ENCODE peak calls at places on chromosome 14, in ten cellular contexts. D is mesenchymal stem cell, Q is Peyer's patch, Y is PC-3, H is heart right ventricle, W is OCI-LY7, I is psoas muscle, Z is endodermal cell, M is spleen, A is lung. V is an unnamed sample. For H3K4me1, the result is how much of the 10 kb centered on the place peaks cover.

GRCh38 chr14:71607056-71607455 is 325.2 kb upstream of the RGS6 start:
- DNase-seq in D (no peak), Q (no peak), Y (no peak), H (no peak), W (no peak), I (no peak), Z (no peak), M (no peak), A (no peak), V (no peak)

GRCh38 chr14:55071870-55072640 is 20.6 kb downstream of the MAPK1IP1L start:
- DNase-seq in D (peak), Q (no peak), Y (peak), H (peak), W (peak), I (no peak), Z (no peak), M (no peak), A (no peak), V (no peak)

GRCh38 chr14:22375321-22375930 is 213.6 kb downstream of the DAD1 start:
- DNase-seq in D (peak), Q (no peak), Y (peak), H (no peak), W (peak), I (no peak), Z (no peak), M (no peak), A (no peak), V (no peak)

GRCh38 chr14:38042356-38042755 is 165.3 kb upstream of the SSTR1 start:
- DNase-seq in D (peak), Q (no peak), Y (peak), H (no peak), W (no peak), I (no peak), Z (peak), M (no peak), A (no peak), V (no peak)

GRCh38 chr14:36465178-36465577 is 54.9 kb downstream of the NKX2-1 start:
- DNase-seq in D (no peak), Q (no peak), Y (no peak), H (no peak), W (no peak), I (no peak), Z (no peak), M (no peak), A (no peak), V (no peak)

GRCh38 chr14:102541771-102542170 is 32.2 kb upstream of the ANKRD9 start:
- DNase-seq in D (no peak), Q (no peak), Y (no peak), H (no peak), W (no peak), I (no peak), Z (peak), M (no peak), A (no peak), V (no peak)

GRCh38 chr14:102593841-102594170 is 1.4 kb downstream of the RCOR1 start:
- DNase-seq in D (no peak), Q (no peak), Y (no peak), H (no peak), W (no peak), I (no peak), Z (no peak), M (no peak), A (no peak), V (no peak)

GRCh38 chr14:23034498-23035302 is at the start of gene PSMB5:
- DNase-seq in D (peak), Q (peak), Y (peak), H (peak), W (peak), I (peak), Z (peak), M (peak), A (peak), V (peak)

GRCh38 chr14:33755358-33755757 is 195.5 kb downstream of the EGLN3 start:
- DNase-seq in D (no peak), Q (no peak), Y (peak), H (no peak), W (no peak), I (no peak), Z (no peak), M (no peak), A (no peak), V (no peak)

GRCh38 chr14:92507174-92507768 is 6.3 kb upstream of the RIN3 start:
- DNase-seq in D (no peak), Q (peak), Y (peak), H (no peak), W (peak), I (no peak), Z (no peak), M (peak), A (peak), V (no peak)

GRCh38 chr14:92408186-92408585 is 85.2 kb downstream of the SLC24A4 start:
- DNase-seq in D (peak), Q (no peak), Y (peak), H (no peak), W (no peak), I (no peak), Z (no peak), M (no peak), A (no peak), V (no peak)

GRCh38 chr14:20440465-20440864 is 4.5 kb upstream of the KLHL33 start:
- DNase-seq in D (no peak), Q (no peak), Y (no peak), H (no peak), W (no peak), I (no peak), Z (no peak), M (no peak), A (no peak), V (no peak)

GRCh38 chr14:36662543-36663403 is 1.1 kb downstream of the PAX9 start:
- DNase-seq in D (peak), Q (no peak), Y (peak), H (no peak), W (no peak), I (no peak), Z (peak), M (no peak), A (no peak), V (peak)

GRCh38 chr14:24992624-24993360 is 57.2 kb downstream of the STXBP6 start:
- DNase-seq in D (no peak), Q (no peak), Y (no peak), H (no peak), W (no peak), I (no peak), Z (no peak), M (no peak), A (no peak), V (no peak)

GRCh38 chr14:93430889-93431670 is at the start of gene UNC79:
- DNase-seq in D (no peak), Q (no peak), Y (no peak), H (peak), W (no peak), I (peak), Z (peak), M (no peak), A (no peak), V (no peak)

GRCh38 chr14:47442206-47442605 is 233.2 kb downstream of the MDGA2 start:
- DNase-seq in D (peak), Q (no peak), Y (peak), H (peak), W (no peak), I (no peak), Z (peak), M (no peak), A (no peak), V (no peak)

GRCh38 chr14:51458563-51458955 is 193.2 kb upstream of the FRMD6 start:
- DNase-seq in D (no peak), Q (no peak), Y (peak), H (no peak), W (no peak), I (no peak), Z (no peak), M (no peak), A (no peak), V (no peak)

GRCh38 chr14:44081146-44081545 is 425.9 kb downstream of the FSCB start:
- DNase-seq in D (no peak), Q (no peak), Y (no peak), H (no peak), W (no peak), I (no peak), Z (no peak), M (no peak), A (no peak), V (no peak)

GRCh38 chr14:102187044-102187443 is 47.3 kb downstream of the WDR20 start:
- DNase-seq in D (peak), Q (no peak), Y (peak), H (no peak), W (no peak), I (no peak), Z (no peak), M (no peak), A (no peak), V (no peak)

GRCh38 chr14:93753647-93754046 is 34.6 kb downstream of the PRIMA1 start:
- DNase-seq in D (no peak), Q (no peak), Y (no peak), H (no peak), W (no peak), I (no peak), Z (no peak), M (no peak), A (no peak), V (no peak)

GRCh38 chr14:104291123-104292000 is 153.0 kb downstream of the KIF26A start:
- DNase-seq in D (no peak), Q (no peak), Y (peak), H (no peak), W (no peak), I (no peak), Z (peak), M (no peak), A (no peak), V (peak)

GRCh38 chr14:101350021-101350420 is 211.3 kb upstream of the DIO3 start:
- DNase-seq in D (no peak), Q (no peak), Y (no peak), H (no peak), W (no peak), I (no peak), Z (peak), M (no peak), A (no peak), V (no peak)

GRCh38 chr14:92463141-92463540 is 50.4 kb upstream of the RIN3 start:
- DNase-seq in D (no peak), Q (no peak), Y (no peak), H (no peak), W (no peak), I (no peak), Z (no peak), M (no peak), A (no peak), V (no peak)

GRCh38 chr14:36264595-36264994 is 55.8 kb downstream of the MBIP start:
- DNase-seq in D (no peak), Q (no peak), Y (no peak), H (no peak), W (no peak), I (no peak), Z (no peak), M (no peak), A (no peak), V (no peak)

GRCh38 chr14:94393474-94393873 is 5.1 kb upstream of the SERPINA1 start:
- DNase-seq in D (no peak), Q (no peak), Y (no peak), H (no peak), W (no peak), I (no peak), Z (no peak), M (no peak), A (no peak), V (no peak)

GRCh38 chr14:34340226-34340625 is 121.8 kb downstream of the SPTSSA start:
- DNase-seq in D (no peak), Q (no peak), Y (peak), H (no peak), W (no peak), I (no peak), Z (no peak), M (no peak), A (no peak), V (no peak)

GRCh38 chr14:60064491-60065072 is 27.1 kb upstream of the PCNX4 start:
- DNase-seq in D (peak), Q (no peak), Y (peak), H (no peak), W (peak), I (no peak), Z (no peak), M (no peak), A (no peak), V (no peak)

GRCh38 chr14:75709207-75709812 is 48.3 kb downstream of the TTLL5 start:
- DNase-seq in D (peak), Q (peak), Y (peak), H (peak), W (peak), I (peak), Z (peak), M (no peak), A (peak), V (peak)

GRCh38 chr14:61511558-61511924 is 183.8 kb upstream of the HIF1A start:
- DNase-seq in D (no peak), Q (no peak), Y (no peak), H (no peak), W (no peak), I (peak), Z (peak), M (no peak), A (no peak), V (no peak)

GRCh38 chr14:51479584-51480305 is 172.0 kb upstream of the FRMD6 start:
- DNase-seq in D (peak), Q (no peak), Y (peak), H (peak), W (no peak), I (peak), Z (no peak), M (no peak), A (no peak), V (no peak)

GRCh38 chr14:74569826-74570591 is 42.0 kb downstream of the LTBP2 start:
- DNase-seq in D (peak), Q (no peak), Y (peak), H (no peak), W (no peak), I (no peak), Z (no peak), M (peak), A (no peak), V (no peak)

GRCh38 chr14:74570696-74571095 is 41.3 kb downstream of the LTBP2 start:
- DNase-seq in D (no peak), Q (no peak), Y (no peak), H (no peak), W (no peak), I (no peak), Z (no peak), M (peak), A (no peak), V (no peak)

GRCh38 chr14:74568380-74568649 is 43.7 kb downstream of the LTBP2 start:
- DNase-seq in D (no peak), Q (no peak), Y (no peak), H (no peak), W (no peak), I (no peak), Z (no peak), M (no peak), A (no peak), V (no peak)

GRCh38 chr14:74568896-74569295 is 43.1 kb downstream of the LTBP2 start:
- DNase-seq in D (no peak), Q (no peak), Y (no peak), H (no peak), W (no peak), I (no peak), Z (no peak), M (peak), A (no peak), V (peak)

DNA sequence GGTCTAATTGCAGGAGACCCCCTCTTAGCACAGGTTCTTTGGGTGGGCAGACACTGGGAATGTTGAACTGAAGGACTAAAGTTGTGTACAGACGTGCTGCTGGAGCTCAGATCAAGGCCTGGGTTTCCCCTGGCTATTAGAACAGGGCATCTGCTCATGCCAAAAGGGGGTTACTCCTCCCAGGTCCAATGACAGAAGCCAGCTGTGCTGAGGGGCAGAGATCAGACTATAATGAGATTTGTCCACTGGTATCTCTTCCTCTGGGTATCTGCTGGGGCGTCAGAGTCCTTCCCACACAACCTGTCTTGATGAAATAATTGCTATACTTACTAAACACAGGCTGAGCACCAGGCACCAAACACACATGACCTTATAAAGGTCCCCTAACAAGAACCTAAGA is 42.6 kb downstream of the LTBP2 start:
- DNase-seq in D (no peak), Q (no peak), Y (no peak), H (no peak), W (no peak), I (no peak), Z (no peak), M (peak), A (no peak), V (no peak)
- H3K4me1 ChIP-seq in D (under half), Q (under half), Y (half or more), H (under half), W (under half), I (under half), Z (under half), M (under half), A (under half), V (under half)

DNA sequence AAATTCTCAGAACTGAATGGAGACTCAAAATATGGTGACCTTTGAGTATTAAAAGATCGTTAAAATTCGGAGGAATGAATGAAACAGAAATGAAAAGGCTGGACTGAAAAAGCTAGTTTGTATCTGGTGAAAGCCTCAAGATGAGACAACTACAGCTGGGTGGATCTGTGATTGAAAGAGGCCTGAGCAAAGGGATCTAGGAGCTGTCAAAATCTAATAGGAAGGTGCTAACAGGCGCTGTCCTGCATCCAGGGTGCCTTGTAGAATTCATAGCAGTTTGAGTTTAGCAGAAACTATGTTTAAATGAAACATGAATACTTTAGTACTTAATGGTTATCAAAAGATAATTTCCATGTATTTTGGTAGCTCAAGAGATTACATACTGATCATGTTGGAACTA is 2.3 kb downstream of the YY1 start:
- DNase-seq in D (peak), Q (no peak), Y (peak), H (no peak), W (no peak), I (no peak), Z (no peak), M (no peak), A (no peak), V (no peak)
- H3K4me3 ChIP-seq in D (no peak), Q (peak), Y (peak), H (peak), W (peak), I (peak), Z (peak), M (peak), A (peak), V (peak)

GRCh38 chr14:105472496-105472991 is 2.1 kb upstream of the CRIP2 start:
- DNase-seq in D (no peak), Q (no peak), Y (peak), H (peak), W (no peak), I (peak), Z (no peak), M (no peak), A (no peak), V (peak)
- H3K27ac ChIP-seq in D (no peak), Q (peak), Y (no peak), H (peak), W (no peak), I (no peak), Z (no peak), M (no peak), A (peak), V (peak)

DNA sequence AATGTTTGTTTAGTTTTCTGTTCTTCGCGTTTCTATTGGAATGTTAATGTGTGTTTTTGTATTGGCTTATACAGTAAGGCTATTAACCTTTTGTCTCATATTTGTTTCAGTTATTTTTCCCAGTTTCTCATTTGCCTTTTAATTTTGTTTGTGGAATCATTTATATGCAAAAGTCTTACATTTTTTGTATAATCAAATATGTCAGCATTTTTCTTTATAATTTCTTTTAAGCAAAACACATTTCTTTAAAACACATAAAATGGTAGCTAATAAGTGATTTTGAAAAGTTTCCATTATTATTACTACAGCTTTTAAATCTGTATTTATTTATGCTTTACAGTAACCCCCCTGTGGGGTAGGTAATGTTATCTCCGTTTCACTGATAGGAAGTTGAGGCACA is 433.8 kb downstream of the RAD51B start:
- DNase-seq in D (no peak), Q (no peak), Y (no peak), H (no peak), W (no peak), I (no peak), Z (no peak), M (no peak), A (no peak), V (no peak)
- H3K4me1 ChIP-seq in D (under half), Q (under half), Y (half or more), H (under half), W (half or more), I (under half), Z (under half), M (under half), A (under half), V (half or more)

V was measured in tibial artery.